ENCODE peak calls at places on chromosomes 6 and 20, in eight cellular contexts. D is cardiac muscle cell; U is nephron progenitor cell; N is effector CD4-positive, alpha-beta T cell; W is kidney tubule cell; G is AG10803; S is smooth muscle cell of the brain vasculature; Y is T follicular helper cell. B is an unnamed sample.

GRCh38 chr20:20417891-20418676 is 50.2 kb downstream of the INSM1 start:
- DNase-seq in D (no peak), U (no peak), N (no peak), W (no peak), G (no peak), S (no peak), Y (no peak), B (no peak)

GRCh38 chr6:47944846-47945245 is 163.0 kb downstream of the OPN5 start:
- DNase-seq in D (no peak), U (no peak), N (no peak), W (no peak), G (no peak), S (no peak), Y (no peak), B (no peak)

GRCh38 chr20:4434681-4435080 is 287.0 kb upstream of the PRND start:
- DNase-seq in D (no peak), U (no peak), N (no peak), W (no peak), G (peak; percentile 80), S (no peak), Y (no peak), B (no peak)

GRCh38 chr6:35879151-35879550 is 41.7 kb downstream of the SRPK1 start:
- DNase-seq in D (no peak), U (no peak), N (no peak), W (no peak), G (no peak), S (no peak), Y (no peak), B (no peak)

GRCh38 chr6:14337157-14337556 is 219.6 kb downstream of the CD83 start:
- DNase-seq in D (peak; percentile 76), U (no peak), N (no peak), W (no peak), G (peak; percentile 72), S (no peak), Y (no peak), B (no peak)

GRCh38 chr6:25137497-25137896 is 141.7 kb upstream of the CARMIL1 start:
- DNase-seq in D (peak; percentile 35), U (no peak), N (no peak), W (no peak), G (peak; percentile 29), S (no peak), Y (no peak), B (peak; percentile 9)

GRCh38 chr6:118968416-118968815 is 33.5 kb upstream of the MCM9 start:
- DNase-seq in D (peak; percentile 60), U (no peak), N (no peak), W (peak; percentile 27), G (peak; percentile 8), S (no peak), Y (no peak), B (no peak)

GRCh38 chr6:157569543-157569942 is 188.6 kb downstream of the ZDHHC14 start:
- DNase-seq in D (no peak), U (no peak), N (no peak), W (no peak), G (no peak), S (no peak), Y (no peak), B (peak; percentile 47)

GRCh38 chr20:37845261-37845681 is 57.7 kb upstream of the VSTM2L start:
- DNase-seq in D (no peak), U (no peak), N (no peak), W (no peak), G (no peak), S (no peak), Y (no peak), B (no peak)

GRCh38 chr6:35391240-35391968 is 49.0 kb downstream of the PPARD start:
- DNase-seq in D (peak; percentile 79), U (no peak), N (no peak), W (peak; percentile 99), G (peak; percentile 90), S (no peak), Y (no peak), B (peak; percentile 18)

GRCh38 chr6:141077355-141078333 is 1055.1 kb upstream of the GJE1 start:
- DNase-seq in D (peak; percentile 35), U (peak; percentile 26), N (no peak), W (peak; percentile 32), G (no peak), S (no peak), Y (no peak), B (no peak)